ENCODE peak calls at places on chromosomes 2 and 18, in ten cellular contexts. P is amniotic stem cell, L is kidney tubule cell, G is caudate nucleus, Q is NCI-H748 treated with DMSO at 0.1 percent for 48 hours, Y is lower leg skin, C is H7, X is hepatic stellate cell, E is GM13977, H is germinal center. V is an unnamed sample.

GRCh38 chr18:74896390-74896991 is 298.8 kb downstream of the ZNF407 start:
- DNase-seq in H (no peak), L (peak; percentile 71), P (no peak), G (peak; percentile 25), C (peak; percentile 40), E (peak; percentile 31), Q (peak; percentile 78), X (no peak), Y (no peak), V (peak; percentile 68)

GRCh38 chr18:66872277-66872676 is 268.4 kb upstream of the CDH19 start:
- DNase-seq in E (peak; percentile 12), H (no peak), G (no peak), C (no peak), X (no peak), Y (no peak), P (no peak), Q (peak; percentile 52), L (peak; percentile 2), V (no peak)

GRCh38 chr2:42913280-42913878 is 121.0 kb upstream of the HAAO start:
- DNase-seq in E (no peak), Y (no peak), X (no peak), L (no peak), G (no peak), C (no peak), P (no peak), Q (no peak), H (no peak), V (no peak)

GRCh38 chr2:207830778-207831549 is 61.3 kb upstream of the FZD5 start:
- DNase-seq in X (no peak), C (no peak), E (no peak), P (no peak), H (no peak), G (no peak), Q (no peak), Y (no peak), L (no peak), V (no peak)

GRCh38 chr18:7609617-7610016 is 42.5 kb downstream of the PTPRM start:
- DNase-seq in Y (no peak), Q (peak; percentile 8), H (no peak), L (no peak), E (no peak), P (no peak), C (no peak), X (no peak), G (no peak), V (no peak)

GRCh38 chr2:215441560-215442391 is 5.9 kb upstream of the FN1 start:
- DNase-seq in Y (no peak), E (no peak), C (no peak), Q (no peak), G (no peak), L (peak; percentile 86), H (no peak), P (no peak), X (no peak), V (no peak)

GRCh38 chr2:228339525-228339924 is 158.0 kb upstream of the SPHKAP start:
- DNase-seq in X (no peak), G (no peak), E (no peak), P (no peak), L (no peak), Y (no peak), H (no peak), Q (no peak), C (no peak), V (no peak)

GRCh38 chr18:53268455-53268854 is 928.5 kb downstream of the DCC start:
- DNase-seq in G (no peak), Q (no peak), P (no peak), E (no peak), C (no peak), L (no peak), X (no peak), Y (no peak), H (no peak), V (no peak)

GRCh38 chr2:214649440-214650205 is 159.9 kb downstream of the BARD1 start:
- DNase-seq in E (no peak), P (peak; percentile 46), H (no peak), C (no peak), Q (no peak), L (peak; percentile 19), X (no peak), Y (no peak), G (no peak), V (no peak)

GRCh38 chr2:200081221-200081620 is 125.8 kb downstream of the MAIP1 start:
- DNase-seq in P (no peak), X (no peak), Y (no peak), G (no peak), E (no peak), H (no peak), Q (no peak), L (peak; percentile 82), C (peak; percentile 18), V (no peak)

GRCh38 chr2:45330617-45331016 is 280.4 kb downstream of the SRBD1 start:
- DNase-seq in H (no peak), P (no peak), X (no peak), Q (no peak), Y (no peak), G (no peak), C (no peak), L (peak; percentile 87), E (no peak), V (no peak)